ENCODE peak calls at places on chromosome 13, in five cellular contexts. B, E, I, X and L are unnamed samples.

GRCh38 chr13:75794663-75795062 is 158.5 kb downstream of the LMO7 start:
- DNase-seq in B (no peak), E (no peak), I (no peak), X (no peak), L (no peak)

GRCh38 chr13:32284927-32285632 is 30.1 kb downstream of the ZAR1L start:
- DNase-seq in B (no peak), E (no peak), I (peak; percentile 94), X (peak; percentile 65), L (no peak)

GRCh38 chr13:110911880-110912279 is 3.0 kb downstream of the ANKRD10 start:
- DNase-seq in B (no peak), E (no peak), I (no peak), X (no peak), L (no peak)

GRCh38 chr13:46679369-46680180 is 117.4 kb downstream of the ESD start:
- DNase-seq in B (no peak), E (peak; percentile 84), I (peak; percentile 71), X (peak; percentile 39), L (no peak)

GRCh38 chr13:27793377-27794074 is 1.2 kb downstream of the GSX1 start:
- DNase-seq in B (no peak), E (no peak), I (no peak), X (no peak), L (no peak)

GRCh38 chr13:79780240-79780639 is 299.3 kb downstream of the NDFIP2 start:
- DNase-seq in B (no peak), E (no peak), I (peak; percentile 16), X (no peak), L (no peak)

GRCh38 chr13:107680115-107680514 is 535.2 kb downstream of the LIG4 start:
- DNase-seq in B (no peak), E (no peak), I (no peak), X (peak; percentile 33), L (no peak)

GRCh38 chr13:34031629-34032028 is 213.7 kb downstream of the RFC3 start:
- DNase-seq in B (no peak), E (no peak), I (no peak), X (no peak), L (no peak)

GRCh38 chr13:96072392-96072791 is 17.5 kb upstream of the HS6ST3 start:
- DNase-seq in B (no peak), E (no peak), I (no peak), X (no peak), L (no peak)

GRCh38 chr13:34816543-34816942 is 125.5 kb upstream of the NBEA start:
- DNase-seq in B (no peak), E (no peak), I (peak; percentile 7), X (no peak), L (no peak)

GRCh38 chr13:39811696-39812095 is 156.2 kb downstream of the COG6 start:
- DNase-seq in B (no peak), E (no peak), I (no peak), X (no peak), L (no peak)

GRCh38 chr13:95546919-95547318 is 5.6 kb upstream of the CLDN10 start:
- DNase-seq in B (no peak), E (no peak), I (no peak), X (no peak), L (no peak)

GRCh38 chr13:97219226-97219625 is 2.9 kb upstream of the MBNL2 start:
- DNase-seq in B (no peak), E (no peak), I (no peak), X (no peak), L (no peak)

GRCh38 chr13:108003626-108004025 is 211.7 kb downstream of the LIG4 start:
- DNase-seq in B (no peak), E (no peak), I (no peak), X (peak; percentile 36), L (no peak)

GRCh38 chr13:88895261-88895941 is 1224.2 kb downstream of the SLITRK5 start:
- DNase-seq in B (no peak), E (no peak), I (no peak), X (peak; percentile 30), L (no peak)

GRCh38 chr13:105948143-105948542 is 587.3 kb downstream of the EFNB2 start:
- DNase-seq in B (no peak), E (no peak), I (no peak), X (no peak), L (no peak)

GRCh38 chr13:106100261-106100919 is 435.1 kb downstream of the EFNB2 start:
- DNase-seq in B (no peak), E (peak; percentile 26), I (no peak), X (no peak), L (no peak)

GRCh38 chr13:41465215-41465907 is 8.0 kb downstream of the RGCC start:
- DNase-seq in B (peak; percentile 82), E (peak; percentile 96), I (peak; percentile 73), X (peak; percentile 46), L (peak; percentile 99)

GRCh38 chr13:99434258-99434788 is 66.9 kb upstream of the TM9SF2 start:
- DNase-seq in B (no peak), E (no peak), I (no peak), X (no peak), L (no peak)

GRCh38 chr13:47081850-47082249 is 185.0 kb upstream of the HTR2A start:
- DNase-seq in B (no peak), E (no peak), I (no peak), X (no peak), L (no peak)

GRCh38 chr13:76854894-76855293 is 31.3 kb downstream of the KCTD12 start:
- DNase-seq in B (no peak), E (no peak), I (no peak), X (no peak), L (no peak)

GRCh38 chr13:28622286-28622685 is 36.6 kb upstream of the POMP start:
- DNase-seq in B (peak; percentile 79), E (no peak), I (no peak), X (peak; percentile 57), L (no peak)

GRCh38 chr13:45875951-45876350 is 24.4 kb upstream of the SIAH3 start:
- DNase-seq in B (no peak), E (no peak), I (no peak), X (no peak), L (no peak)

GRCh38 chr13:111043575-111043982 is 71.5 kb upstream of the ARHGEF7 start:
- DNase-seq in B (no peak), E (no peak), I (peak; percentile 36), X (no peak), L (no peak)

DNA sequence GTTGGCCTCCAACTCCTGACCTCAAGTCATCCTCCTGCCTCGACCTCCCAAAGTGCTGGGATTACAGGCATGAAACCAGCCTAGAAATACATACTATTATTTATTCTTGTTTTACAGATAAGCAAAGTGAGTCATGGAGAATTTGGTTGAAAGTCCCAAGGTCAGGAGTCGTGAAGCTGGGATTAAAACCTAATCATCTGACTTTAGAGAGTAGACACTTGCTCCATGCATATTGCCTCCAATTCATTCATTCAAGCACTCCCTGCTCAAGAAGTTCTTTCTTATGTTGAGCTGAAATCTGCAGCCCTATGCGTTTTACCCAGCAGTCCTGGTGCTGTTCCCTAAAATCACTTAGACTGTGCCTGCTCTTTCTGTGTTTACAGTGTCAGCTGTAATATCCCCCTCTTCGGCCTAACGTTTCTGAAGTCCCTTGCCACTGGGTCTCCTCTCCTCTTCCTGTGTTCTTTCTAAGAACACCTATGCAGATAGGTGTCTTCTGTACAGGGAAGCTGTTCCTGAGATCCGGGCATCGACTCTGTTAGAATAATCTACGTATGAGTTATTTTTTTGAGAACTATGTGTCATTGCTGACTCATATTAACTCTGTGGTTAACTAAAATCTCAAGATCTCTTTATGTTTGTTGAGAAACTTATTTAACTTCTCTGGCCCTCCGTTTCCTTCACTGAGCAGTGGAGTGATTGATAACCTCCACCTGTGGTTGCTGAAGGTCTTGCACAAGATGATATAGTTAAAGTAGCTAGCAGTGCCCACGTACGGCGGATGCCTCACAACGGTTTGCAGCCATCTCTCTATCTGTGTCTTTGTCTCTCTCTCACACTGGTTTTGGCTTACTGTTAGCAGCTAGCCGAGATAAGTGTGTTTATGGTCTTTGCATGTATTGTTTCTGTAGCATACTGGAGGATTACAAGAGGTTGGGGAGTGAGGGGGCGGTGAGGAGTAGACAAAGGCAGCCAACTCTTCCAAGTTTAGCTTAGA is 4.6 kb downstream of the ALOX5AP start:
- DNase-seq in B (no peak), E (peak; percentile 17), I (peak; percentile 92), X (no peak), L (peak; percentile 68)
- H3K4me3 ChIP-seq in B (peak overlapping the region; percentile 50), E (no peak overlapping the region), I (peak overlapping the region; percentile 36), X (no peak overlapping the region), L (peak overlapping the region; percentile 11)

GRCh38 chr13:50524540-50524939 is 319.0 kb downstream of the DLEU7 start:
- DNase-seq in B (no peak), E (no peak), I (no peak), X (no peak), L (no peak)

GRCh38 chr13:50527612-50528509 is 315.6 kb downstream of the DLEU7 start:
- DNase-seq in B (peak; percentile 35), E (peak; percentile 51), I (no peak), X (no peak), L (no peak)

GRCh38 chr13:50531917-50532899 is 311.3 kb downstream of the DLEU7 start:
- DNase-seq in B (no peak), E (no peak), I (peak; percentile 71), X (no peak), L (no peak)

GRCh38 chr13:50526771-50527567 is 316.5 kb downstream of the DLEU7 start:
- DNase-seq in B (no peak), E (peak; percentile 60), I (no peak), X (no peak), L (no peak)

DNA sequence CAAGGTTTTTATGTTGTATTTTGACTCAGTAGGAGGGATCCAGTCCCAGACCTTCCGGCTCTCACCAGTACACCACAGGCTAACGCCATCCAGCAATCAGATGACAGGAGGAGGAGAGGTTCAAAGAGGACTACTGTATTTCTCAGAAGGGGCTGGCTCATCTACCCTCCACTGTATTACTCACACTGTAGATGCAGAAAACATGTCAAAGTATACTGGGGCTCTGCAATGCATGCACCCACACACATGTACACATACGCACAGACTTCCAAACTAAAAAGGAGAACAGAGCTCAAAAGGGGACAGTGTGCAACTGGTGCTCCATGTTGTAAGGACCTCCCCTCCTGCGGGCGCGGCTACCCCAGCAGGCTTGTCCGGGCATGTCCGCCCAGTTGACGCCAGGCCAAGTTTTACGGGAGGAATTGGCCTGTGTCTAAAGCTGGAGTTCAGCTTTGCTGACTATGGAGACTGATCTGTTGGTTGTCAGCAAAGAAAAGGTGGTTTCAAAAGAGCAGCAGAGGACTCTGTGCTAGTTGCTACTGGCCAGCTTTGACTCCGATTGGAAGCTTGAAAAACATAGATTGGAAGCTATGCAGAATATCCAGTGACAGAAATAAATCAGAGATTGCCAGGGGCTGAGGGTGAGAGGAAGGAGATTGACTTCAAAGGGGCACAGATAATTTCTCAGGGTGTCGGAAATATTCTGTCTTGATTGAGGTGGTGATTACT is 314.2 kb downstream of the DLEU7 start:
- DNase-seq in B (peak; percentile 88), E (peak; percentile 83), I (peak; percentile 93), X (peak; percentile 65), L (no peak)
- H3K4me3 ChIP-seq in B (no peak overlapping the region), E (no peak overlapping the region), I (no peak overlapping the region), X (no peak overlapping the region), L (no peak overlapping the region)

DNA sequence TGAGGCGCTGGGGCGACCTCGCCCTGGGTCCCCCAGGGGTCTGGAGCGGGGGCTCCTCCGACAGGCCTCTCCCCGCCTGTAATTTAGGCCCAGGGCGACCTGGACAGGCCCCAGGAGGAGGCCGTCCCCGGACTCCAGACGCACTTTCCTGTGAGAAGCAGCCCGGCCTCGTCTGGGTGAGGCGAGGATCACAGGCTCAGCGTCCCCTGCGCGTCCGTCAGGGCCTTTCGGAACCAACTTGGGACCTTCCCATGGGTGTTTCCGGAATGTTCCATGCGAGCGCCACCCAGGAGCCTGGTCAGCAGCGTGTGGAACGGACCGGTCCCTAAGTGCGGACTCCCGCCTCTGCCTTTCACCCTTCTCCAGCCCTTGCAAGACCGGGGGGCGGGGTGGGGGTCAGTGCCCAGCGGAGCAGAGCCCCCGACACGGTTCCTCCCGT is 1.0 kb upstream of the GRTP1 start:
- DNase-seq in B (no peak), E (no peak), I (no peak), X (peak; percentile 38), L (no peak)
- H3K4me3 ChIP-seq in B (no peak overlapping the region), E (no peak overlapping the region), I (no peak overlapping the region), X (peak overlapping the region; percentile 70), L (no peak overlapping the region)

GRCh38 chr13:78604782-78605611 is 1.6 kb upstream of the POU4F1 start:
- DNase-seq in B (no peak), E (peak; percentile 79), I (no peak), X (no peak), L (peak; percentile 69)
- H3K4me3 ChIP-seq in B (no peak overlapping the region), E (no peak overlapping the region), I (no peak overlapping the region), X (no peak overlapping the region), L (no peak overlapping the region)